ENCODE peak calls at places on chromosomes 5 and 9, in six cellular contexts. One of them, this sample, is unnamed.

GRCh38 chr5:42582723-42583122 is 159.5 kb downstream of the GHR start:
- DNase-seq in tibial artery: no peak
- DNase-seq in ovary: no peak
- DNase-seq in CD4-positive, alpha-beta memory T cell: no peak
- DNase-seq in body of pancreas: no peak
- DNase-seq in suprapubic skin: no peak
- DNase-seq in this sample: no peak

GRCh38 chr9:118929317-118929716 is 439.9 kb downstream of the BRINP1 start:
- DNase-seq in tibial artery: no peak
- DNase-seq in ovary: no peak
- DNase-seq in CD4-positive, alpha-beta memory T cell: no peak
- DNase-seq in body of pancreas: no peak
- DNase-seq in suprapubic skin: no peak
- DNase-seq in this sample: no peak

GRCh38 chr5:146851133-146851532 is 27.4 kb downstream of the PPP2R2B start:
- DNase-seq in tibial artery: no peak
- DNase-seq in ovary: no peak
- DNase-seq in CD4-positive, alpha-beta memory T cell: no peak
- DNase-seq in body of pancreas: no peak
- DNase-seq in suprapubic skin: no peak
- DNase-seq in this sample: no peak

GRCh38 chr9:125878241-125878640 is 131.1 kb downstream of the PBX3 start:
- DNase-seq in tibial artery: no peak
- DNase-seq in ovary: no peak
- DNase-seq in CD4-positive, alpha-beta memory T cell: no peak
- DNase-seq in body of pancreas: no peak
- DNase-seq in suprapubic skin: no peak
- DNase-seq in this sample: no peak

GRCh38 chr5:39191216-39191615 is 28.1 kb downstream of the FYB1 start:
- DNase-seq in tibial artery: no peak
- DNase-seq in ovary: no peak
- DNase-seq in CD4-positive, alpha-beta memory T cell: peak; percentile 71
- DNase-seq in body of pancreas: no peak
- DNase-seq in suprapubic skin: no peak
- DNase-seq in this sample: peak; percentile 39

GRCh38 chr5:167796636-167797035 is 494.8 kb upstream of the WWC1 start:
- DNase-seq in tibial artery: no peak
- DNase-seq in ovary: no peak
- DNase-seq in CD4-positive, alpha-beta memory T cell: no peak
- DNase-seq in body of pancreas: no peak
- DNase-seq in suprapubic skin: no peak
- DNase-seq in this sample: no peak

GRCh38 chr5:83313431-83313830 is 158.1 kb upstream of the VCAN start:
- DNase-seq in tibial artery: no peak
- DNase-seq in ovary: no peak
- DNase-seq in CD4-positive, alpha-beta memory T cell: no peak
- DNase-seq in body of pancreas: no peak
- DNase-seq in suprapubic skin: no peak
- DNase-seq in this sample: no peak

GRCh38 chr5:157518963-157519362 is 56.6 kb downstream of the ADAM19 start:
- DNase-seq in tibial artery: no peak
- DNase-seq in ovary: no peak
- DNase-seq in CD4-positive, alpha-beta memory T cell: no peak
- DNase-seq in body of pancreas: no peak
- DNase-seq in suprapubic skin: no peak
- DNase-seq in this sample: no peak

GRCh38 chr9:127223810-127224177 is 40.8 kb upstream of the GARNL3 start:
- DNase-seq in tibial artery: peak; percentile 41
- DNase-seq in ovary: peak; percentile 39
- DNase-seq in CD4-positive, alpha-beta memory T cell: no peak
- DNase-seq in body of pancreas: no peak
- DNase-seq in suprapubic skin: no peak
- DNase-seq in this sample: no peak

GRCh38 chr9:94490465-94490864 is 64.4 kb upstream of the PCAT7 start:
- DNase-seq in tibial artery: no peak
- DNase-seq in ovary: no peak
- DNase-seq in CD4-positive, alpha-beta memory T cell: no peak
- DNase-seq in body of pancreas: no peak
- DNase-seq in suprapubic skin: no peak
- DNase-seq in this sample: no peak

GRCh38 chr5:52073993-52074689 is 690.9 kb downstream of the ISL1 start:
- DNase-seq in tibial artery: no peak
- DNase-seq in ovary: no peak
- DNase-seq in CD4-positive, alpha-beta memory T cell: no peak
- DNase-seq in body of pancreas: no peak
- DNase-seq in suprapubic skin: no peak
- DNase-seq in this sample: no peak

GRCh38 chr9:112038017-112038408 is 137.1 kb downstream of the SUSD1 start:
- DNase-seq in tibial artery: no peak
- DNase-seq in ovary: no peak
- DNase-seq in CD4-positive, alpha-beta memory T cell: no peak
- DNase-seq in body of pancreas: no peak
- DNase-seq in suprapubic skin: no peak
- DNase-seq in this sample: no peak
- H3K27ac ChIP-seq in tibial artery: no peak overlapping the region
- H3K27ac ChIP-seq in ovary: no peak overlapping the region
- H3K27ac ChIP-seq in CD4-positive, alpha-beta memory T cell: no peak overlapping the region
- H3K27ac ChIP-seq in body of pancreas: no peak overlapping the region
- H3K27ac ChIP-seq in suprapubic skin: no peak overlapping the region
- H3K27ac ChIP-seq in this sample: no peak overlapping the region

GRCh38 chr5:96256795-96257470 is 176.1 kb downstream of the PCSK1 start:
- DNase-seq in tibial artery: peak; percentile 27
- DNase-seq in ovary: no peak
- DNase-seq in CD4-positive, alpha-beta memory T cell: no peak
- DNase-seq in body of pancreas: peak; percentile 47
- DNase-seq in suprapubic skin: peak; percentile 60
- DNase-seq in this sample: no peak
- H3K27ac ChIP-seq in tibial artery: peak overlapping the region; percentile 3
- H3K27ac ChIP-seq in ovary: no peak overlapping the region
- H3K27ac ChIP-seq in CD4-positive, alpha-beta memory T cell: no peak overlapping the region
- H3K27ac ChIP-seq in body of pancreas: no peak overlapping the region
- H3K27ac ChIP-seq in suprapubic skin: no peak overlapping the region
- H3K27ac ChIP-seq in this sample: no peak overlapping the region

DNA sequence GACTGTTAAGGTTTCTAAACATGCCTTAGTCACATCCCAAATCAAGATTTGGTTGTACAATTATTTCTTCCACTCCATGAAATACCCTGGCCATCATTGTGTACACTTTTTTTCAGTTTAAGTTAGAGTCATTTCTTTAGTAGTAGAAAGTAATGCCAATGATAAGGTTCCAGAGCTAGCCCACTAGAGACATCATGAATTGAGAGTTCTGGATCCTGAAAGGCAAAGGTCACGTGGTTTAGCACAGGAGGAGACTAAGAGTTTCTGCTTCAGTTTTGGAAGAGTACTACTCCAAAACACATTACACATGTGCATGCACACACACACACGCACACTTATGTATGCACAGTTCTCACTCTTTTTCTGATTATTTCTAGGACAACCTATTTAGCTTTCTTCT is 4.8 kb upstream of the SREK1 start:
- DNase-seq in tibial artery: no peak
- DNase-seq in ovary: no peak
- DNase-seq in CD4-positive, alpha-beta memory T cell: no peak
- DNase-seq in body of pancreas: no peak
- DNase-seq in suprapubic skin: no peak
- DNase-seq in this sample: no peak
- H3K27ac ChIP-seq in tibial artery: no peak overlapping the region
- H3K27ac ChIP-seq in ovary: no peak overlapping the region
- H3K27ac ChIP-seq in CD4-positive, alpha-beta memory T cell: no peak overlapping the region
- H3K27ac ChIP-seq in body of pancreas: no peak overlapping the region
- H3K27ac ChIP-seq in suprapubic skin: no peak overlapping the region
- H3K27ac ChIP-seq in this sample: no peak overlapping the region

GRCh38 chr9:115144706-115145105 is 26.7 kb upstream of the TNC start:
- DNase-seq in tibial artery: peak; percentile 20
- DNase-seq in ovary: no peak
- DNase-seq in CD4-positive, alpha-beta memory T cell: no peak
- DNase-seq in body of pancreas: no peak
- DNase-seq in suprapubic skin: no peak
- DNase-seq in this sample: no peak

GRCh38 chr9:115143689-115144088 is 25.7 kb upstream of the TNC start:
- DNase-seq in tibial artery: no peak
- DNase-seq in ovary: no peak
- DNase-seq in CD4-positive, alpha-beta memory T cell: no peak
- DNase-seq in body of pancreas: no peak
- DNase-seq in suprapubic skin: no peak
- DNase-seq in this sample: no peak

GRCh38 chr9:115142502-115143265 is 24.7 kb upstream of the TNC start:
- DNase-seq in tibial artery: no peak
- DNase-seq in ovary: no peak
- DNase-seq in CD4-positive, alpha-beta memory T cell: no peak
- DNase-seq in body of pancreas: no peak
- DNase-seq in suprapubic skin: no peak
- DNase-seq in this sample: no peak

GRCh38 chr9:115142090-115142489 is 24.1 kb upstream of the TNC start:
- DNase-seq in tibial artery: no peak
- DNase-seq in ovary: no peak
- DNase-seq in CD4-positive, alpha-beta memory T cell: no peak
- DNase-seq in body of pancreas: no peak
- DNase-seq in suprapubic skin: no peak
- DNase-seq in this sample: no peak

GRCh38 chr9:115146581-115147021 is 28.6 kb upstream of the TNC start:
- DNase-seq in tibial artery: peak; percentile 23
- DNase-seq in ovary: no peak
- DNase-seq in CD4-positive, alpha-beta memory T cell: no peak
- DNase-seq in body of pancreas: peak; percentile 33
- DNase-seq in suprapubic skin: no peak
- DNase-seq in this sample: no peak
- H3K27ac ChIP-seq in tibial artery: peak overlapping the region; percentile 64
- H3K27ac ChIP-seq in ovary: no peak overlapping the region
- H3K27ac ChIP-seq in CD4-positive, alpha-beta memory T cell: no peak overlapping the region
- H3K27ac ChIP-seq in body of pancreas: no peak overlapping the region
- H3K27ac ChIP-seq in suprapubic skin: no peak overlapping the region
- H3K27ac ChIP-seq in this sample: no peak overlapping the region

GRCh38 chr9:113598883-113599282 is 135.4 kb downstream of the RGS3 start:
- DNase-seq in tibial artery: no peak
- DNase-seq in ovary: no peak
- DNase-seq in CD4-positive, alpha-beta memory T cell: no peak
- DNase-seq in body of pancreas: no peak
- DNase-seq in suprapubic skin: no peak
- DNase-seq in this sample: no peak

GRCh38 chr9:113597390-113598241 is 134.1 kb downstream of the RGS3 start:
- DNase-seq in tibial artery: no peak
- DNase-seq in ovary: no peak
- DNase-seq in CD4-positive, alpha-beta memory T cell: no peak
- DNase-seq in body of pancreas: no peak
- DNase-seq in suprapubic skin: no peak
- DNase-seq in this sample: no peak

GRCh38 chr9:113599647-113600476 is 136.3 kb downstream of the RGS3 start:
- DNase-seq in tibial artery: no peak
- DNase-seq in ovary: no peak
- DNase-seq in CD4-positive, alpha-beta memory T cell: no peak
- DNase-seq in body of pancreas: no peak
- DNase-seq in suprapubic skin: no peak
- DNase-seq in this sample: no peak

GRCh38 chr9:113596616-113597320 is 133.2 kb downstream of the RGS3 start:
- DNase-seq in tibial artery: no peak
- DNase-seq in ovary: no peak
- DNase-seq in CD4-positive, alpha-beta memory T cell: no peak
- DNase-seq in body of pancreas: no peak
- DNase-seq in suprapubic skin: no peak
- DNase-seq in this sample: no peak

GRCh38 chr9:113598451-113598850 is 134.9 kb downstream of the RGS3 start:
- DNase-seq in tibial artery: no peak
- DNase-seq in ovary: no peak
- DNase-seq in CD4-positive, alpha-beta memory T cell: no peak
- DNase-seq in body of pancreas: no peak
- DNase-seq in suprapubic skin: no peak
- DNase-seq in this sample: no peak
- H3K27ac ChIP-seq in tibial artery: peak overlapping the region; percentile 74
- H3K27ac ChIP-seq in ovary: no peak overlapping the region
- H3K27ac ChIP-seq in CD4-positive, alpha-beta memory T cell: no peak overlapping the region
- H3K27ac ChIP-seq in body of pancreas: peak overlapping the region; percentile 6
- H3K27ac ChIP-seq in suprapubic skin: no peak overlapping the region
- H3K27ac ChIP-seq in this sample: no peak overlapping the region